ENCODE peak calls at places on chromosomes 3 and 15, in nine cellular contexts. One of them, this sample, is unnamed.

GRCh38 chr3:49132437-49133225 is at the start of gene LAMB2:
- DNase-seq in H9: peak; percentile 82
- DNase-seq in AG09319: peak; percentile 57
- DNase-seq in CD4-positive, alpha-beta T cell: no peak
- DNase-seq in GM13977: no peak
- DNase-seq in lower lobe of right lung: peak; percentile 66
- DNase-seq in psoas muscle: peak; percentile 81
- DNase-seq in pancreas: peak; percentile 63
- DNase-seq in fibroblast of pulmonary artery: peak; percentile 76
- DNase-seq in this sample: peak; percentile 42

GRCh38 chr3:156291269-156292123 is 171.1 kb downstream of the KCNAB1 start:
- DNase-seq in pancreas: no peak
- DNase-seq in fibroblast of pulmonary artery: no peak
- DNase-seq in AG09319: no peak
- DNase-seq in H9: peak; percentile 51
- DNase-seq in psoas muscle: peak; percentile 25
- DNase-seq in GM13977: no peak
- DNase-seq in lower lobe of right lung: no peak
- DNase-seq in CD4-positive, alpha-beta T cell: no peak
- DNase-seq in this sample: peak; percentile 27

GRCh38 chr15:86526938-86527735 is 447.5 kb downstream of the AGBL1 start:
- DNase-seq in AG09319: no peak
- DNase-seq in psoas muscle: no peak
- DNase-seq in fibroblast of pulmonary artery: no peak
- DNase-seq in CD4-positive, alpha-beta T cell: no peak
- DNase-seq in pancreas: no peak
- DNase-seq in GM13977: no peak
- DNase-seq in lower lobe of right lung: no peak
- DNase-seq in H9: no peak
- DNase-seq in this sample: no peak

GRCh38 chr3:186932281-186933181 is 2.2 kb downstream of the ST6GAL1 start:
- DNase-seq in fibroblast of pulmonary artery: peak; percentile 52
- DNase-seq in GM13977: no peak
- DNase-seq in H9: no peak
- DNase-seq in CD4-positive, alpha-beta T cell: no peak
- DNase-seq in psoas muscle: no peak
- DNase-seq in pancreas: no peak
- DNase-seq in AG09319: no peak
- DNase-seq in lower lobe of right lung: no peak
- DNase-seq in this sample: peak; percentile 47

GRCh38 chr3:184666422-184666821 is 45.4 kb downstream of the MAGEF1 start:
- DNase-seq in H9: no peak
- DNase-seq in fibroblast of pulmonary artery: no peak
- DNase-seq in CD4-positive, alpha-beta T cell: no peak
- DNase-seq in lower lobe of right lung: no peak
- DNase-seq in AG09319: no peak
- DNase-seq in pancreas: no peak
- DNase-seq in psoas muscle: no peak
- DNase-seq in GM13977: no peak
- DNase-seq in this sample: no peak

GRCh38 chr15:93040288-93041158 is 48.5 kb downstream of the RGMA start:
- DNase-seq in pancreas: no peak
- DNase-seq in psoas muscle: peak; percentile 5
- DNase-seq in H9: no peak
- DNase-seq in lower lobe of right lung: peak; percentile 74
- DNase-seq in GM13977: no peak
- DNase-seq in fibroblast of pulmonary artery: no peak
- DNase-seq in CD4-positive, alpha-beta T cell: no peak
- DNase-seq in AG09319: no peak
- DNase-seq in this sample: no peak

GRCh38 chr3:148697311-148698189 is at the start of gene AGTR1:
- DNase-seq in CD4-positive, alpha-beta T cell: no peak
- DNase-seq in pancreas: peak; percentile 52
- DNase-seq in fibroblast of pulmonary artery: peak; percentile 53
- DNase-seq in lower lobe of right lung: peak; percentile 45
- DNase-seq in GM13977: no peak
- DNase-seq in AG09319: no peak
- DNase-seq in psoas muscle: peak; percentile 79
- DNase-seq in H9: peak; percentile 90
- DNase-seq in this sample: peak; percentile 29

GRCh38 chr15:89413877-89414276 is 79.3 kb upstream of the POLG start:
- DNase-seq in AG09319: no peak
- DNase-seq in GM13977: no peak
- DNase-seq in lower lobe of right lung: no peak
- DNase-seq in pancreas: no peak
- DNase-seq in psoas muscle: no peak
- DNase-seq in CD4-positive, alpha-beta T cell: no peak
- DNase-seq in H9: no peak
- DNase-seq in fibroblast of pulmonary artery: no peak
- DNase-seq in this sample: no peak

GRCh38 chr3:156751461-156752025 is 74.6 kb upstream of the LEKR1 start:
- DNase-seq in GM13977: no peak
- DNase-seq in AG09319: peak; percentile 90
- DNase-seq in H9: peak; percentile 84
- DNase-seq in fibroblast of pulmonary artery: peak; percentile 80
- DNase-seq in CD4-positive, alpha-beta T cell: no peak
- DNase-seq in psoas muscle: peak; percentile 60
- DNase-seq in pancreas: no peak
- DNase-seq in lower lobe of right lung: no peak
- DNase-seq in this sample: peak; percentile 92

GRCh38 chr15:99651023-99651807 is 82.0 kb downstream of the LYSMD4 start:
- DNase-seq in psoas muscle: no peak
- DNase-seq in lower lobe of right lung: no peak
- DNase-seq in H9: no peak
- DNase-seq in CD4-positive, alpha-beta T cell: no peak
- DNase-seq in pancreas: no peak
- DNase-seq in GM13977: no peak
- DNase-seq in fibroblast of pulmonary artery: peak; percentile 52
- DNase-seq in AG09319: no peak
- DNase-seq in this sample: no peak

GRCh38 chr15:73927476-73928240 is 1.4 kb downstream of the LOXL1 start:
- DNase-seq in CD4-positive, alpha-beta T cell: peak; percentile 78
- DNase-seq in H9: peak; percentile 80
- DNase-seq in pancreas: peak; percentile 83
- DNase-seq in GM13977: peak; percentile 80
- DNase-seq in lower lobe of right lung: peak; percentile 84
- DNase-seq in psoas muscle: peak; percentile 60
- DNase-seq in fibroblast of pulmonary artery: peak; percentile 46
- DNase-seq in AG09319: no peak
- DNase-seq in this sample: peak; percentile 73

GRCh38 chr3:149784064-149784704 is 8.2 kb downstream of the ANKUB1 start:
- DNase-seq in GM13977: no peak
- DNase-seq in pancreas: no peak
- DNase-seq in lower lobe of right lung: no peak
- DNase-seq in AG09319: no peak
- DNase-seq in psoas muscle: no peak
- DNase-seq in H9: no peak
- DNase-seq in CD4-positive, alpha-beta T cell: no peak
- DNase-seq in fibroblast of pulmonary artery: peak; percentile 14
- DNase-seq in this sample: no peak

GRCh38 chr3:132180337-132180791 is 136.8 kb upstream of the ACP3 start:
- DNase-seq in AG09319: peak; percentile 32
- DNase-seq in fibroblast of pulmonary artery: peak; percentile 79
- DNase-seq in CD4-positive, alpha-beta T cell: no peak
- DNase-seq in pancreas: no peak
- DNase-seq in GM13977: peak; percentile 23
- DNase-seq in lower lobe of right lung: no peak
- DNase-seq in H9: peak; percentile 39
- DNase-seq in psoas muscle: no peak
- DNase-seq in this sample: peak; percentile 82
- TF ChIP-seq CTCF in AG09319: peak; percentile 54
- TF ChIP-seq CTCF in fibroblast of pulmonary artery: peak; percentile 58
- TF ChIP-seq CTCF in CD4-positive, alpha-beta T cell: peak; percentile 47
- TF ChIP-seq CTCF in pancreas: no peak
- TF ChIP-seq CTCF in GM13977: peak; percentile 49
- TF ChIP-seq CTCF in lower lobe of right lung: peak; percentile 41
- TF ChIP-seq CTCF in H9: peak; percentile 79
- TF ChIP-seq CTCF in psoas muscle: peak; percentile 28
- TF ChIP-seq CTCF in this sample: peak; percentile 71

GRCh38 chr3:194572944-194573491 is 60.2 kb downstream of the TMEM44 start:
- DNase-seq in GM13977: no peak
- DNase-seq in lower lobe of right lung: no peak
- DNase-seq in AG09319: no peak
- DNase-seq in pancreas: no peak
- DNase-seq in CD4-positive, alpha-beta T cell: no peak
- DNase-seq in psoas muscle: no peak
- DNase-seq in H9: no peak
- DNase-seq in fibroblast of pulmonary artery: peak; percentile 69
- DNase-seq in this sample: no peak

GRCh38 chr3:194575484-194576210 is 57.6 kb downstream of the TMEM44 start:
- DNase-seq in pancreas: no peak
- DNase-seq in fibroblast of pulmonary artery: peak; percentile 99
- DNase-seq in CD4-positive, alpha-beta T cell: no peak
- DNase-seq in psoas muscle: peak; percentile 49
- DNase-seq in GM13977: no peak
- DNase-seq in H9: peak; percentile 54
- DNase-seq in AG09319: peak; percentile 31
- DNase-seq in lower lobe of right lung: no peak
- DNase-seq in this sample: peak; percentile 25

GRCh38 chr3:194572131-194572789 is 61.0 kb downstream of the TMEM44 start:
- DNase-seq in lower lobe of right lung: no peak
- DNase-seq in AG09319: peak; percentile 60
- DNase-seq in pancreas: no peak
- DNase-seq in GM13977: no peak
- DNase-seq in CD4-positive, alpha-beta T cell: no peak
- DNase-seq in fibroblast of pulmonary artery: peak; percentile 99
- DNase-seq in H9: no peak
- DNase-seq in psoas muscle: peak; percentile 72
- DNase-seq in this sample: peak; percentile 24

GRCh38 chr3:194574639-194575483 is 58.4 kb downstream of the TMEM44 start:
- DNase-seq in psoas muscle: no peak
- DNase-seq in GM13977: no peak
- DNase-seq in CD4-positive, alpha-beta T cell: no peak
- DNase-seq in lower lobe of right lung: no peak
- DNase-seq in AG09319: no peak
- DNase-seq in pancreas: no peak
- DNase-seq in fibroblast of pulmonary artery: peak; percentile 82
- DNase-seq in H9: no peak
- DNase-seq in this sample: no peak

GRCh38 chr3:194573680-194574437 is 59.4 kb downstream of the TMEM44 start:
- DNase-seq in lower lobe of right lung: no peak
- DNase-seq in pancreas: no peak
- DNase-seq in AG09319: peak; percentile 16
- DNase-seq in fibroblast of pulmonary artery: peak; percentile 78
- DNase-seq in psoas muscle: peak; percentile 26
- DNase-seq in H9: peak; percentile 68
- DNase-seq in CD4-positive, alpha-beta T cell: peak; percentile 17
- DNase-seq in GM13977: peak; percentile 80
- DNase-seq in this sample: peak; percentile 78
- TF ChIP-seq CTCF in lower lobe of right lung: peak; percentile 58
- TF ChIP-seq CTCF in pancreas: no peak
- TF ChIP-seq CTCF in AG09319: peak; percentile 59
- TF ChIP-seq CTCF in fibroblast of pulmonary artery: peak; percentile 48
- TF ChIP-seq CTCF in psoas muscle: peak; percentile 52
- TF ChIP-seq CTCF in H9: peak; percentile 68
- TF ChIP-seq CTCF in CD4-positive, alpha-beta T cell: peak; percentile 37
- TF ChIP-seq CTCF in GM13977: peak; percentile 87
- TF ChIP-seq CTCF in this sample: peak; percentile 80

GRCh38 chr15:57307527-57308193 is 68.6 kb upstream of the CGNL1 start:
- DNase-seq in H9: peak; percentile 9
- DNase-seq in lower lobe of right lung: no peak
- DNase-seq in AG09319: no peak
- DNase-seq in CD4-positive, alpha-beta T cell: no peak
- DNase-seq in GM13977: no peak
- DNase-seq in psoas muscle: no peak
- DNase-seq in pancreas: no peak
- DNase-seq in fibroblast of pulmonary artery: no peak
- DNase-seq in this sample: no peak

GRCh38 chr15:57310876-57311275 is 65.4 kb upstream of the CGNL1 start:
- DNase-seq in H9: no peak
- DNase-seq in GM13977: no peak
- DNase-seq in CD4-positive, alpha-beta T cell: no peak
- DNase-seq in lower lobe of right lung: no peak
- DNase-seq in pancreas: no peak
- DNase-seq in psoas muscle: no peak
- DNase-seq in fibroblast of pulmonary artery: no peak
- DNase-seq in AG09319: no peak
- DNase-seq in this sample: no peak

GRCh38 chr15:57306305-57306943 is 69.9 kb upstream of the CGNL1 start:
- DNase-seq in H9: peak; percentile 93
- DNase-seq in CD4-positive, alpha-beta T cell: peak; percentile 84
- DNase-seq in fibroblast of pulmonary artery: peak; percentile 72
- DNase-seq in lower lobe of right lung: peak; percentile 91
- DNase-seq in psoas muscle: peak; percentile 87
- DNase-seq in AG09319: no peak
- DNase-seq in pancreas: peak; percentile 91
- DNase-seq in GM13977: peak; percentile 91
- DNase-seq in this sample: peak; percentile 67

GRCh38 chr15:57305009-57305408 is 71.3 kb upstream of the CGNL1 start:
- DNase-seq in fibroblast of pulmonary artery: no peak
- DNase-seq in psoas muscle: no peak
- DNase-seq in AG09319: no peak
- DNase-seq in CD4-positive, alpha-beta T cell: no peak
- DNase-seq in pancreas: no peak
- DNase-seq in GM13977: no peak
- DNase-seq in H9: peak; percentile 10
- DNase-seq in lower lobe of right lung: no peak
- DNase-seq in this sample: no peak

GRCh38 chr15:57306944-57307411 is 69.3 kb upstream of the CGNL1 start:
- DNase-seq in fibroblast of pulmonary artery: no peak
- DNase-seq in pancreas: peak; percentile 36
- DNase-seq in H9: peak; percentile 72
- DNase-seq in psoas muscle: no peak
- DNase-seq in CD4-positive, alpha-beta T cell: no peak
- DNase-seq in lower lobe of right lung: no peak
- DNase-seq in AG09319: no peak
- DNase-seq in GM13977: no peak
- DNase-seq in this sample: no peak
- TF ChIP-seq CTCF in fibroblast of pulmonary artery: no peak
- TF ChIP-seq CTCF in pancreas: no peak
- TF ChIP-seq CTCF in H9: peak; percentile 4
- TF ChIP-seq CTCF in psoas muscle: no peak
- TF ChIP-seq CTCF in CD4-positive, alpha-beta T cell: peak; percentile 26
- TF ChIP-seq CTCF in lower lobe of right lung: peak; percentile 44
- TF ChIP-seq CTCF in AG09319: no peak
- TF ChIP-seq CTCF in GM13977: no peak
- TF ChIP-seq CTCF in this sample: peak; percentile 34

DNA sequence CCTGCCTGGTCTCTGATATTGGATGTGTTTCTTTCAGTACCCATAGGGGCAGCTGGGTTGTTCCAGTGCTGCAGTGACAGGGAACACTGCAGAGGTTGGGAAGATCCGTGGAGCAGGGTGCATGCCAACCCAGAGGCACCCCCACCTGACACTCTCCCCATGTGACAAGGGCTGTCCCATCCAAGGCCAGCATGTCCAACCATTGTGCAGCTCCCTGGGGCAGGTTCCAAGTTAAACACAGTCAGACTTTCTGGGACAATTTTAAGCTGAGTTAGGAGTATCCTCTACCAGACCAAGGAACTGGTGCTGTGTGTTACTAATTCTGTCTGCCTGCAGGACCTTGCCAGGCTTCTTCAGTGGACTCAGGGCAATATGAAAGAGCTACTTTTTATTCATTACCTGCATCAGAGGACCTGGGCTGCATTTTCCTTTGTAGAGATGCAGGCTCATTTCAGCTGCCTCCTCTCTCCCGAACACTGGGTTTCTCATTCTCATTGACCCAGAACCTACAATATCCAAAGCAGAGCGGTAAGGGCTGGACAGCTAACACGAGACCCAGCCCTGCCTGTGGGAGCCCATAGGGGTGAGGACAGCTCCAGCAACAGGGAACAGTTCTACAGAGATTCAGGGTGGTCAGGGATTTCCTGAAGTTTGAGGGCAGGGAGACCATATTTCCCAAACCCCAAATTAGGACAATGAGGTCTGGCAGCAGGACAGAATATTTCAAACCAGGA is 72.7 kb downstream of the SPSB4 start:
- DNase-seq in CD4-positive, alpha-beta T cell: no peak
- DNase-seq in lower lobe of right lung: no peak
- DNase-seq in H9: no peak
- DNase-seq in AG09319: no peak
- DNase-seq in pancreas: no peak
- DNase-seq in psoas muscle: no peak
- DNase-seq in GM13977: no peak
- DNase-seq in fibroblast of pulmonary artery: no peak
- DNase-seq in this sample: no peak
- TF ChIP-seq CTCF in CD4-positive, alpha-beta T cell: no peak
- TF ChIP-seq CTCF in lower lobe of right lung: no peak
- TF ChIP-seq CTCF in H9: no peak
- TF ChIP-seq CTCF in AG09319: no peak
- TF ChIP-seq CTCF in pancreas: no peak
- TF ChIP-seq CTCF in psoas muscle: no peak
- TF ChIP-seq CTCF in GM13977: no peak
- TF ChIP-seq CTCF in fibroblast of pulmonary artery: no peak
- TF ChIP-seq CTCF in this sample: no peak